ENCODE peak calls at places on chromosomes 1 and 21, in six cellular contexts. H is heart right ventricle, G is PC-3, E is transverse colon, T is esophagus muscularis mucosa, U is cardiac muscle cell. O is an unnamed sample.

GRCh38 chr1:224173523-224173922 is 9.5 kb upstream of the DEGS1 start:
- DNase-seq in H (no peak), G (peak; percentile 77), E (no peak), T (no peak), U (no peak), O (no peak)

GRCh38 chr1:108600504-108600903 is 40.6 kb downstream of the EEIG2 start:
- DNase-seq in H (no peak), G (no peak), E (no peak), T (no peak), U (no peak), O (no peak)

GRCh38 chr1:13766906-13767564 is 67.0 kb downstream of the PRDM2 start:
- DNase-seq in H (no peak), G (peak; percentile 93), E (no peak), T (no peak), U (no peak), O (no peak)

GRCh38 chr21:27725916-27726315 is 759.0 kb upstream of the ADAMTS5 start:
- DNase-seq in H (no peak), G (peak; percentile 4), E (no peak), T (no peak), U (no peak), O (no peak)

GRCh38 chr1:161046574-161047167 is 894 bp upstream of the USF1 start:
- DNase-seq in H (no peak), G (no peak), E (no peak), T (no peak), U (no peak), O (no peak)

GRCh38 chr1:94827434-94827833 is 7.3 kb downstream of the SLC44A3 start:
- DNase-seq in H (no peak), G (no peak), E (no peak), T (peak; percentile 78), U (no peak), O (no peak)

GRCh38 chr1:89953072-89953626 is 41.8 kb upstream of the ZNF326 start:
- DNase-seq in H (no peak), G (peak; percentile 95), E (peak; percentile 82), T (no peak), U (peak; percentile 8), O (peak; percentile 20)

GRCh38 chr1:29518183-29518835 is 282.0 kb downstream of the PTPRU start:
- DNase-seq in H (no peak), G (no peak), E (no peak), T (peak; percentile 31), U (no peak), O (no peak)

GRCh38 chr1:58592521-58593134 is 15.6 kb upstream of the TACSTD2 start:
- DNase-seq in H (peak; percentile 38), G (peak; percentile 85), E (no peak), T (no peak), U (no peak), O (no peak)

GRCh38 chr1:85884372-85885035 is 176.3 kb upstream of the ZNHIT6 start:
- DNase-seq in H (no peak), G (peak; percentile 61), E (no peak), T (no peak), U (peak; percentile 34), O (no peak)

GRCh38 chr1:190957565-190957964 is 479.9 kb upstream of the BRINP3 start:
- DNase-seq in H (no peak), G (peak; percentile 30), E (no peak), T (no peak), U (no peak), O (no peak)

GRCh38 chr1:82950606-82951200 is 1048.2 kb downstream of the TTLL7 start:
- DNase-seq in H (no peak), G (no peak), E (no peak), T (no peak), U (no peak), O (no peak)

GRCh38 chr1:78047631-78048030 is 1.9 kb downstream of the GIPC2 start:
- DNase-seq in H (no peak), G (peak; percentile 16), E (no peak), T (no peak), U (no peak), O (no peak)

GRCh38 chr1:59173721-59174120 is 123.2 kb upstream of the FGGY start:
- DNase-seq in H (no peak), G (peak; percentile 66), E (no peak), T (peak; percentile 70), U (no peak), O (no peak)

GRCh38 chr1:8179132-8179793 is 138.7 kb upstream of the SLC45A1 start:
- DNase-seq in H (no peak), G (no peak), E (no peak), T (no peak), U (no peak), O (no peak)

GRCh38 chr1:225554216-225554812 is 98.6 kb downstream of the ENAH start:
- DNase-seq in H (no peak), G (peak; percentile 79), E (no peak), T (no peak), U (no peak), O (no peak)

GRCh38 chr1:206867261-206867660 is 1.8 kb downstream of the IL20 start:
- DNase-seq in H (no peak), G (peak; percentile 72), E (no peak), T (no peak), U (no peak), O (no peak)

GRCh38 chr1:220113136-220113695 is 19.3 kb downstream of the IARS2 start:
- DNase-seq in H (no peak), G (peak; percentile 64), E (no peak), T (no peak), U (peak; percentile 30), O (no peak)

GRCh38 chr1:100631015-100631521 is 88.5 kb upstream of the VCAM1 start:
- DNase-seq in H (peak; percentile 23), G (peak; percentile 74), E (no peak), T (no peak), U (no peak), O (no peak)

GRCh38 chr1:150065184-150065871 is 2.2 kb upstream of the VPS45 start:
- DNase-seq in H (no peak), G (peak; percentile 52), E (no peak), T (no peak), U (no peak), O (no peak)

GRCh38 chr21:33975548-33976081 is 60.0 kb upstream of the ATP5PO start:
- DNase-seq in H (no peak), G (peak; percentile 79), E (peak; percentile 25), T (no peak), U (no peak), O (peak; percentile 41)

GRCh38 chr1:112957133-112957812 is 1.3 kb upstream of the SLC16A1 start:
- DNase-seq in H (peak; percentile 37), G (peak; percentile 88), E (peak; percentile 23), T (no peak), U (peak; percentile 62), O (peak; percentile 7)

GRCh38 chr21:28436286-28436932 is 556.3 kb downstream of the LTN1 start:
- DNase-seq in H (no peak), G (peak; percentile 79), E (no peak), T (no peak), U (no peak), O (no peak)

GRCh38 chr1:3520419-3521378 is 66.2 kb downstream of the ARHGEF16 start:
- DNase-seq in H (no peak), G (no peak), E (no peak), T (no peak), U (no peak), O (no peak)

GRCh38 chr21:20272791-20273362 is 725.3 kb upstream of the NCAM2 start:
- DNase-seq in H (no peak), G (no peak), E (no peak), T (no peak), U (no peak), O (no peak)

GRCh38 chr1:231338270-231339128 is at the start of gene SPRTN:
- DNase-seq in H (no peak), G (peak; percentile 12), E (no peak), T (no peak), U (peak; percentile 93), O (no peak)

GRCh38 chr21:26686278-26686677 is 113.2 kb upstream of the CYYR1 start:
- DNase-seq in H (no peak), G (peak; percentile 62), E (no peak), T (no peak), U (no peak), O (no peak)

DNA sequence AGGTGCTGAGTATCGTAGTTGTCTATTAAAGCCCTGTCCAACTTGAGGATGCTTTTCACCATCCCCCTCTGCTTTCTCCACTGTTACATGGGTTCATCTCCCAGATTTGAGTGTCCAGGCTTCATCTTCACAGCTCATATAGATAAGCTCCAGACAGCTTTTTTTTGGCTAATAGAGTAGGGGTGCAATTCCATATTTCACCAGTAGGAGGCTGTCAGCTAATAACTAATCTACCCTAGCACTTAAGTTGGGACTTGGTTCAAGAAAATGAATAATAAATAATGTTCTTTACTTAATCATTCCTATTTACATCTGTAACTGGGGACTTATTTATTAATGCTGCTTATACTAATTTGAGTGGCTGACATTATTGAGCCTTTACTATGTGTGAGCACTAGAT is 124.5 kb downstream of the IGSF21 start:
- DNase-seq in H (no peak), G (no peak), E (no peak), T (no peak), U (no peak), O (no peak)
- TF ChIP-seq CTCF in H (peak; percentile 34), G (peak; percentile 50), E (no peak), T (no peak), U (peak; percentile 30), O (peak; percentile 19)

DNA sequence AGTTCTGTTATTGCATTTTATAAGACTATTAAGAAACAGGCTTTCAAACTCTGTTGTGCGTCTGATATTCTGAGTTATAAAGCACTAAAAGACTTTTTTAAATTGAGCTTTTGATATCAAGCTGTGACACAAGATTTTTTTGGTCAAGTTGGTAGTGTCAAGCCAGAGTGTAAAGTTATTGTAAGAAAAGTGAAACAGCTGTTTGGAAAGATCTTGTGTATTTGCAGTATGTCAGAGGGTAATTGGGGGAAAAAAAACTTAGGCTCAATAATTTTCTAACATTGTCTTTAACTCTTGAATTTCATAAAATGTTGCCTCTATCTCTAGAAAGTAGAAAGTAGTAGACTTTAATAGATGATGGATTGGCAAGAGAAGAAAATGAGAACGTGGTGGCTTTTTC is 3.8 kb downstream of the CACYBP start:
- DNase-seq in H (no peak), G (no peak), E (no peak), T (no peak), U (no peak), O (no peak)
- H3K27ac ChIP-seq in H (no peak overlapping the region), G (no peak overlapping the region), E (no peak overlapping the region), T (no peak overlapping the region), U (no peak overlapping the region), O (no peak overlapping the region)

GRCh38 chr1:228836954-228837481 is 101.7 kb downstream of the RHOU start:
- DNase-seq in H (no peak), G (peak; percentile 47), E (no peak), T (no peak), U (no peak), O (no peak)
- H3K27me3 ChIP-seq in H (peaks cover 14% of the 10 kb centered on the region), G (peaks cover 20% of the 10 kb centered on the region), E (no peaks in the 10 kb centered on the region), T (no peaks in the 10 kb centered on the region), U (peaks cover 18% of the 10 kb centered on the region), O (no peaks in the 10 kb centered on the region)

DNA sequence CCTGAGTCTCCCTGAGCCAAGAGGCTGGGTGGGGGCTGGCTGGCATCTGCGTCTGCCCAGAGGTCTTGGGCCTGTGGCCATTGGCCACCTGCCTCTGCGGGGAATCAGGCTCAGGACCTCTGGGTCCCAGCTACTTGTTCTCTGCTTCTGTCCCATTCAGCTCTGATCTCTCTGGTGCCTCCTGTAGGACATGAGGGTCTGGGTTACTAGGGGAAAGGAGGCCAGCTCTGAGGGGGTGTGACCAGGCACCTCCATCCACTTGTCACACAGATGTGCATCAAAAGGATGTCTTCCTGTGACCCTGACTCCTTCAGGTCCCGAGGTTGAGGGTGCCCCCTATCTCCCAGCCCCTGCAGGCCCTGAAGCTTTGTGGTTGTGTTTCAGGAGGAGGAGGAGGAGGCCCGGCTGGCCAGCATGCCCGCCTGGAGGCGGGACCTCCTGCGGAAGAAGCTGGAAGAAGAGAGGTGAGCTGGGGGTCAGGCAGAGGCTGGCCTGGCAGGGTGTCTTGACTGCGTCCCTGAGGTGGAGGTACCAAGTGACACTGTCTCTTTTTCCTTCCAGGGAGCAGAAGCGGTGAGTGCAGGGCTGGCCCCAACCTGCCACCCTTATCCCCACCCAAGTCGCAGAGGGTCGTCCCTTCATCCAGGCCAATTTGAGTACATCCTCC is 9.0 kb downstream of the TNFRSF25 start:
- DNase-seq in H (no peak), G (no peak), E (no peak), T (no peak), U (no peak), O (no peak)
- TF ChIP-seq CTCF in H (no peak), G (peak; percentile 10), E (no peak), T (no peak), U (no peak), O (no peak)

O was measured in CD4-positive, alpha-beta T cell.